ENCODE peak calls at places on chromosomes 3 and 15, in four cellular contexts. U, L, K and S are unnamed samples.

GRCh38 chr3:154235330-154235729 is 89.0 kb downstream of the DHX36 start:
- DNase-seq in U (no peak), L (no peak), K (peak), S (no peak)

GRCh38 chr3:187958432-187959003 is 195.4 kb upstream of the LPP start:
- DNase-seq in U (no peak), L (no peak), K (no peak), S (no peak)

GRCh38 chr3:127851899-127852298 is 29.6 kb upstream of the MGLL start:
- DNase-seq in L (no peak), U (no peak), K (no peak), S (peak)

GRCh38 chr15:101679861-101680260 is 27.7 kb upstream of the TM2D3 start:
- DNase-seq in L (peak), K (no peak), U (no peak), S (no peak)

GRCh38 chr15:99211926-99212325 is 37.5 kb downstream of the TTC23 start:
- DNase-seq in U (no peak), K (peak), L (peak), S (no peak)

GRCh38 chr3:6088433-6088832 is 772.5 kb upstream of the GRM7 start:
- DNase-seq in K (no peak), U (no peak), L (no peak), S (no peak)

GRCh38 chr3:36991147-36991546 is 1.8 kb downstream of the EPM2AIP1 start:
- DNase-seq in K (no peak), U (no peak), L (no peak), S (no peak)

GRCh38 chr3:193830791-193831191 is 237.8 kb downstream of the OPA1 start:
- DNase-seq in U (no peak), K (no peak), L (no peak), S (no peak)

GRCh38 chr3:36792342-36792741 is 28.0 kb upstream of the DCLK3 start:
- DNase-seq in K (peak), L (peak), U (no peak), S (no peak)

GRCh38 chr3:127226946-127227842 is 34.3 kb downstream of the PRR23E start:
- DNase-seq in U (no peak), L (peak), K (no peak), S (no peak)

GRCh38 chr15:101615986-101616848 is 36.0 kb downstream of the TM2D3 start:
- DNase-seq in L (peak), U (peak), K (peak), S (no peak)

GRCh38 chr15:56366211-56366610 is 985 bp downstream of the TEX9 start:
- DNase-seq in U (no peak), L (no peak), K (no peak), S (no peak)

GRCh38 chr3:13379191-13379830 is 40.8 kb downstream of the NUP210 start:
- DNase-seq in U (peak), L (peak), K (peak), S (no peak)

GRCh38 chr3:186719945-186720739 is 3.0 kb downstream of the KNG1 start:
- DNase-seq in U (no peak), L (peak), K (no peak), S (no peak)

GRCh38 chr15:52042051-52042851 is 23.2 kb downstream of the MAPK6 start:
- DNase-seq in L (no peak), U (no peak), K (no peak), S (no peak)

GRCh38 chr3:88469216-88469615 is 319.5 kb downstream of the C3orf38 start:
- DNase-seq in U (no peak), L (no peak), K (no peak), S (no peak)

GRCh38 chr15:25605171-25605570 is 166.3 kb upstream of the UBE3A start:
- DNase-seq in U (no peak), L (no peak), K (no peak), S (no peak)

GRCh38 chr15:72306211-72306785 is 13.7 kb downstream of the CELF6 start:
- DNase-seq in U (no peak), L (no peak), K (peak), S (no peak)

GRCh38 chr3:8972614-8973013 is 9.3 kb upstream of the RAD18 start:
- DNase-seq in K (peak), L (peak), U (no peak), S (no peak)

GRCh38 chr15:22980189-22981136 is at the start of gene CYFIP1:
- DNase-seq in L (peak), U (peak), K (peak), S (no peak)

GRCh38 chr3:55191911-55192787 is 264.3 kb upstream of the LRTM1 start:
- DNase-seq in L (no peak), U (no peak), K (peak), S (no peak)

GRCh38 chr3:11610044-11610671 is 33.6 kb downstream of the VGLL4 start:
- DNase-seq in U (no peak), L (peak), K (peak), S (no peak)

GRCh38 chr15:72013703-72014102 is 104.2 kb downstream of the MYO9A start:
- DNase-seq in K (no peak), U (no peak), L (no peak), S (no peak)

GRCh38 chr3:128950223-128950938 is 43.5 kb downstream of the CFAP92 start:
- DNase-seq in K (peak), L (peak), U (no peak), S (peak)

GRCh38 chr15:24848050-24848449 is 106.7 kb upstream of the SNRPN start:
- DNase-seq in K (peak), L (peak), U (no peak), S (no peak)

GRCh38 chr3:44802006-44802405 is 40.4 kb downstream of the KIF15 start:
- DNase-seq in U (no peak), K (no peak), L (no peak), S (no peak)

GRCh38 chr3:119582178-119582577 is 2.9 kb downstream of the ADPRH start:
- DNase-seq in U (no peak), K (peak), L (no peak), S (no peak)

GRCh38 chr15:39896837-39897236 is 23.2 kb downstream of the GPR176 start:
- DNase-seq in U (no peak), L (no peak), K (peak), S (no peak)

GRCh38 chr3:99970198-99970597 is 144.1 kb downstream of the FILIP1L start:
- DNase-seq in U (no peak), L (no peak), K (no peak), S (no peak)

GRCh38 chr3:30401971-30402370 is 204.4 kb upstream of the TGFBR2 start:
- DNase-seq in K (peak), L (no peak), U (no peak), S (no peak)

GRCh38 chr3:71495708-71496472 is 87.6 kb downstream of the FOXP1 start:
- DNase-seq in K (peak), L (peak), U (no peak), S (no peak)

DNA sequence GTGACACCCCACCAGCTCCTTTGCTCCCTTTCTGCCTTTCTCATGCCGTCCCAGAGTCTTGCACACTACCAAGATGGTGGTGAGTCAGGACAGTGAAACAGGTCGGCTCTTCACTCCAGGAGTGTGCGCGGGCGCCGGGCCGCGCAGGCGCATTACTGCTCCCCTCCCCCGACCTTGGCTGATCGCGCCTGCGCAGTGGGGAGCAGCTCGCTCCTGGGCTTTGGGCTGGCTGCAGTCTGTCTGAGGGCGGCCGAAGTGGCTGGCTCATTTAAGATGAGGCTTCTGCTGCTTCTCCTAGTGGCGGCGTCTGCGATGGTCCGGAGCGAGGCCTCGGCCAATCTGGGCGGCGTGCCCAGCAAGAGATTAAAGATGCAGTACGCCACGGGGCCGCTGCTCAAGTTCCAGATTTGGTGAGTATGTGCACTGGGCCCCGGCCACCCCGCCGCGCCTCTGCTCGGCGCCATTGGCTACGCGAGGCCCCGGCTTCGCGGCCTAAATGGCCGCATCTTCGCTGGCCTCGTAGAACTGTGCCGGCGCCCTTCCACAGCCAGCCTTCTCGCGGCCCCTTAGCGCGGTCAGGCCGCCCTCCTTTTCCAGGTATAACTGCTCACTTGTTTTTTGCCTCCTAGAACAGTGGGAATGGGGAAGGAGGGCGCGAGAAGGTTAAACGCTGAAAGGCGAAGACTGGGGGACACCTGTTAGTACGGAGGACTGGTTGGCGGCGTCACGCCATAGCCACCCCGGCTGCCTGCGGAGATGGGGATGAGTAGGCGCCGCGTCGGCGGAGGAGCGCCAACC is at the start of gene SELENOT:
- DNase-seq in U (peak), K (peak), L (peak), S (peak)
- TF ChIP-seq CTCF in U (peak), K (no peak), L (peak), S (no peak)

DNA sequence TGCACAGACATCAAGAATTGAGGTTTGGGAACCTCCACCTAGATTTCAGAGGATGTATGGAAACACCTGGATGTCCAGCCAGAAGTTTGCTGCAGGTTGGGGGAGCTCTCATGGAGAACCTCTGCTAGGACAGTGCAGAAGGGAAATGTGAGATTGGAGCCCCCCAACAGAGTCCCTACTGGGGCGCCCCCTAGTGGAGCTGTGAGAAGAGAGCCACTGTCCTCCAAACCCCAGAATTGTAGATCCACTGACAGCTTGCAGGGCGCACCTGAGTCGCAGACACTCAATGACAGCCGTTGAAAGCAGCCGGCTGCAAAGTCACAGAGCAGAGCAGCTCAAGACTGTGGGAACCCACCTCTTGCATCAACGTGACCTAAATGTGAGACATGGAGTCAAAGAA is 34.6 kb upstream of the EPHA6 start:
- DNase-seq in K (no peak), U (no peak), L (no peak), S (no peak)
- TF ChIP-seq CTCF in K (no peak), U (no peak), L (no peak), S (no peak)

GRCh38 chr15:68053997-68054657 is at the start of gene PIAS1:
- DNase-seq in U (peak), L (peak), K (peak), S (peak)
- TF ChIP-seq CTCF in U (no peak), L (peak), K (no peak), S (no peak)

GRCh38 chr15:41507820-41508290 is 5.8 kb downstream of the LTK start:
- DNase-seq in U (no peak), L (no peak), K (no peak), S (no peak)

GRCh38 chr15:41505776-41506175 is 7.9 kb downstream of the LTK start:
- DNase-seq in U (no peak), K (no peak), L (no peak), S (no peak)

GRCh38 chr15:41503669-41504010 is 10.0 kb downstream of the ITPKA start:
- DNase-seq in U (no peak), K (no peak), L (no peak), S (no peak)

GRCh38 chr15:41504751-41505492 is 8.7 kb downstream of the LTK start:
- DNase-seq in K (no peak), U (no peak), L (no peak), S (no peak)

GRCh38 chr15:41506796-41507341 is 6.8 kb downstream of the LTK start:
- DNase-seq in U (no peak), K (no peak), L (no peak), S (no peak)
- TF ChIP-seq CTCF in U (no peak), K (no peak), L (no peak), S (no peak)

GRCh38 chr3:48439820-48440589 is at the start of the genes CCDC51 and TMA7:
- DNase-seq in L (peak), U (peak), K (peak), S (peak)
- TF ChIP-seq CTCF in L (no peak), U (no peak), K (no peak), S (no peak)

DNA sequence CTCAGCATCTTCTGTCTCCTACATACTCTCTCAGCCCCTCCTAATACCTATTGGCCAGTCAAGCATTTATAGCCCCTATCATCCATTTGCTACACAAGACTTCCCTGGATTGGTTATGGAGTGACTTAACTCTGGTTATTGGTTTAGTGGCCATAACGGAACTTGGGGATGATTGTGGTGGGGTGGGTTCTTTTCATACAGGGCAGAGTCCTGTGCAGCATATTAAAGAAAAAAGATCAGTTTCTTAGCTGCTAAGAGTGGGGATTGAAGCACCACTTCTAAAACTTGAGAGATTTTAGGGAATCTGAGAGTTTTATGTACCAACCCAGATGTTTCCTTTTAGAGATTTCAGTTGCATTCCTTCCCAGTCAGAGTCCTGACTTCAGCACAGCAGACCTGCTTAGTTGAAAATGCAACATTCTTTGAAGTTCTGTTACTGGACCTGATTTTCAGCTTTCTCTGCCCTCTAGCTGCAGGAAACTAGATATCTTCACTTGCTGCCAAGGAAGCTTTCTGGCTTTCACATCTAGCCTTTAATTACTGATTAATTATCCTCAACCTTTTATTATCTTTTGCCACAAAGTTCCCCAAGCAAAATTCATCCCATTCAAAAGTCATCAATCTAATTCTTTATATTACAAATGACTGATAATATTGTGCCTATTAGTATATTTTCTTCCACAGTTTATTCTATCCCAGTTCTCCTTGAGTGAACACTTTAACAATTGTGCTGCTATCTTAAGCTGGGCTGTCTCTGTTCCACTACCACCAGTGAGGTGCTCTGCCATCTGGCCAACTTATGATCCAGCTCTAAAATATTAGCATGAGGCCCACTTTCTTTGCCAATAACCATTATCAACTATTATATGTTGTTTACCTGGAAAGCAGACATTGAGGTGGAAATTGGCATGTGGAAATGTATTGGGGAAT is 906.0 kb upstream of the ALCAM start:
- DNase-seq in L (peak), U (no peak), K (peak), S (no peak)
- TF ChIP-seq CTCF in L (peak), U (peak), K (peak), S (peak)

GRCh38 chr3:157368171-157368570 is 68.5 kb upstream of the PTX3 start:
- DNase-seq in K (no peak), L (no peak), U (no peak), S (no peak)
- TF ChIP-seq CTCF in K (no peak), L (no peak), U (no peak), S (no peak)